ENCODE peak calls at places on chromosomes 16 and 17, in four cellular contexts. N, P, Q and S are unnamed samples.

GRCh38 chr16:2473425-2473926 is 1.5 kb upstream of the TBC1D24 start:
- DNase-seq in N (no peak), P (peak), Q (no peak), S (no peak)

GRCh38 chr16:3036726-3037315 is at the start of gene BICDL2:
- DNase-seq in N (no peak), P (no peak), Q (no peak), S (no peak)

GRCh38 chr16:87252269-87252970 is 64.8 kb downstream of the C16orf95 start:
- DNase-seq in N (no peak), P (no peak), Q (no peak), S (no peak)

GRCh38 chr17:50604470-50604869 is 30.2 kb upstream of the ABCC3 start:
- DNase-seq in N (no peak), P (no peak), Q (no peak), S (no peak)

GRCh38 chr17:37726248-37726647 is 18.6 kb downstream of the HNF1B start:
- DNase-seq in N (no peak), P (no peak), Q (no peak), S (no peak)

GRCh38 chr17:51395621-51396020 is 135.3 kb downstream of the UTP18 start:
- DNase-seq in N (no peak), P (no peak), Q (no peak), S (no peak)

GRCh38 chr17:63458478-63458877 is 12.4 kb upstream of the CYB561 start:
- DNase-seq in N (no peak), P (no peak), Q (no peak), S (no peak)

GRCh38 chr17:40555296-40556190 is 9.7 kb downstream of the CCR7 start:
- DNase-seq in N (no peak), P (no peak), Q (no peak), S (no peak)

GRCh38 chr17:40309031-40309937 is at the start of gene RARA:
- DNase-seq in N (peak), P (peak), Q (no peak), S (no peak)

GRCh38 chr16:85707528-85708095 is 18.9 kb upstream of the GINS2 start:
- DNase-seq in N (no peak), P (no peak), Q (no peak), S (no peak)

GRCh38 chr17:27575100-27575911 is 55.7 kb upstream of the LGALS9 start:
- DNase-seq in N (no peak), P (no peak), Q (no peak), S (no peak)

GRCh38 chr16:27366687-27367462 is 35.1 kb upstream of the IL21R start:
- DNase-seq in N (no peak), P (peak), Q (no peak), S (no peak)

GRCh38 chr16:814974-815373 is 14.4 kb upstream of the GNG13 start:
- DNase-seq in N (no peak), P (no peak), Q (no peak), S (no peak)

GRCh38 chr16:70701036-70701435 is 15.2 kb upstream of the MTSS2 start:
- DNase-seq in N (no peak), P (no peak), Q (no peak), S (no peak)

GRCh38 chr17:58081641-58082340 is 1.4 kb upstream of the DYNLL2 start:
- DNase-seq in N (no peak), P (no peak), Q (no peak), S (no peak)

GRCh38 chr16:85715169-85716015 is 26.6 kb upstream of the GINS2 start:
- DNase-seq in N (no peak), P (no peak), Q (no peak), S (no peak)

GRCh38 chr16:17591655-17592405 is 121.1 kb upstream of the XYLT1 start:
- DNase-seq in N (no peak), P (no peak), Q (no peak), S (no peak)

DNA sequence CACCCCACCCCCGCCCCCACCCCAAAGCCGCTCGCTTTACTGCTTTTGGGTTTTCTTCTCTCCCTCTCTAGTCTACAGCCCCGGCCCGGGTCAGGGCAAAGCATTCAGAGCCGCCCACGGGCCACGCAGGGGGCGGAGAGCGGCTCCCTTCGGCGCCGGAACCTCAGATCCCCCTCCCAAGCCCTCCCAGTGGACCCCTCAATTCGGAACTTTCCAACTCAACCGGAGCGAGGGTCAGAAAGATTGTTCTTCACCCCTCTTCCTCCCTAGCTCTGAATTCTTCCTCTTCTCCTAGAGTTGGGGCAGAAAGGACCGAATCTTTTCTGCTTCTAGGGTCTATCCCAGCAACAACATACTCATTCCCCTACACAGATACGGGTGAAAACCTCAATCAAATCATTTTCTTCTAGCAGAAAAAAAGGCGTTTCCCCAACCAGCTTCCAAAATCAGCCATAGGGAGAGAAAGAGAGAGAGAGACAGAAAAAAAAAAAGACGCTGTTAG is 1.0 kb downstream of the HOXB2 start:
- DNase-seq in N (no peak), P (no peak), Q (no peak), S (no peak)
- TF ChIP-seq ZBTB33 in N (no peak), P (no peak), Q (no peak), S (no peak)

DNA sequence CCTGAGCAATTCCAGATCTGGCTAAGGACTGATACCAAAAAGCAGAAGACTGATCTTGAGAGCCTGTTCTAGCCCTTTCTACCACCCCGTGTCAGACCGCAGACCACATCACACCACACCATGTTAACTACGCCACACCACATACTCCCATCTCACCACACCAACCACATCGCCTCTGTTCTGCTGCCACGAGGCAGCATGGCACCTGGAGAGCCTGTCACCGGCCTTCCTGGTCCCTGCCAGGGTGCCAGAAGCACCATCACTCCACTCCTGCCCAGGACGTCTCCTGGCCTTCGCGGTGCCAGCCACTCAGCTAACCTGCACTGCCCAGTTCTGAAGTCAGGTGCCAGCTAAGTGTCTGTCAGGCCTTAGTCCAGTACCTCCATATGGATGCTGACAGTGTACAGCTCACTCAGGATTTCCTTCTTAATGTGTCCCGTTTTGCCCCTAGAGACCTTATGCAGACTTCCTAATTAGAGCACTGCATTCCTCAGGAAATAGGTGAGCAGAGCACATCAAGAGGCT is 37.2 kb upstream of the BCAR1 start:
- DNase-seq in N (no peak), P (no peak), Q (no peak), S (peak)
- TF ChIP-seq ZNF274 in N (no peak), P (no peak), Q (no peak), S (no peak)

DNA sequence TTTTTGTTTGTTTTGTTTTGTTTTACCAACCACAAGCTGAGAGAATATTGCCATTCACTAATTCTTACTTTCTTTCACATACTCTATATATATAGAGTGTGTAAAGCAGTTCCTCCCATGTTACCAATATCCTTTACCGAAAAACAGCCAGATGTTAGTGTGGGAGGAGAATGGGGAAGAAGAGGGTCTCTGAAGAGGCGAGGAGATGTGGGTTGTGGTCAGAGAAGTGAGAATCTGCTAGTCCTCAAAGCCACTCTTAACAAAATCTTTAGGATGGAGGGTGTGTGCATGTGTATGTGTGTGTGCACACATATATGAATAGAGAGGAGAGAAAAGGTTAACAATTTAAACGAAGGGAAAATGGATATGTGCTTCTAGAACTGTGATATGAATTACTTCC is 80.6 kb downstream of the TUBD1 start:
- DNase-seq in N (no peak), P (no peak), Q (no peak), S (no peak)
- TF ChIP-seq ZBTB33 in N (no peak), P (no peak), Q (no peak), S (no peak)

DNA sequence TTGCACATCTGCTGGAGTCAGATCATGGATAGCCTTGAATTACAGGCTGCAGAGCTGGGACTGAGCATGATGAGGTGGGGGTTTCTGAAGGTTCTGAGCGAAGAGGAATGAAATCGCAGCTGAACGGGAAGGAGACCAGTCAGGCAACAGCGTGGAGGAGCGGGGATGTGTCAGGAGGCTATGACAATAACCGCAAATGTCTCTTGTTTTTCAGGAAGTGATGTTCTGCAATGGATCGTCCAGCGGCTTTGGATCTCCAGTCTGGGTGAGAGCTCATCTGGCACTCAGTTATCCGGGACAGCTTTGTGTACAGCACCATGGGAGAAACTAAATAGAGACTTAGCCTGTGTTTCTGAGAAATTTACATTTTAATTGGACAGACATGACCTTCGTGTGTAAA is 20.9 kb downstream of the RGS9 start:
- DNase-seq in N (no peak), P (no peak), Q (no peak), S (no peak)
- TF ChIP-seq ZNF274 in N (no peak), P (no peak), Q (no peak), S (no peak)

GRCh38 chr17:81193051-81193410 is 27.0 kb upstream of the AATK start:
- DNase-seq in N (no peak), P (no peak), Q (no peak), S (no peak)
- TF ChIP-seq ZBTB33 in N (no peak), P (no peak), Q (no peak), S (no peak)

GRCh38 chr17:60392845-60393702 is 1.1 kb upstream of the USP32 start:
- DNase-seq in N (peak), P (no peak), Q (peak), S (peak)
- TF ChIP-seq ZNF274 in N (no peak), P (no peak), Q (no peak), S (no peak)